ENCODE peak calls at places on chromosomes 6 and 20, in nine cellular contexts. One of them, this sample, is unnamed.

GRCh38 chr6:124962617-124963415 is 579 bp downstream of the RNF217 start:
- DNase-seq in non-pigmented ciliary epithelial cell: no peak
- DNase-seq in CD4-positive, CD25-positive, alpha-beta regulatory T cell: no peak
- DNase-seq in GM20000: peak
- DNase-seq in iris pigment epithelial cell: peak
- DNase-seq in neuronal stem cell: no peak
- DNase-seq in stimulated activated naive CD8-positive, alpha-beta T cell treated with anti-CD3 and anti-CD28 coated beads, Interleukin-15, amount 100 ng/mL, for 72 hours: no peak
- DNase-seq in Calu3: peak
- DNase-seq in stomach: peak
- DNase-seq in this sample: no peak

GRCh38 chr20:34560141-34560523 is 1.6 kb downstream of the MAP1LC3A start:
- DNase-seq in non-pigmented ciliary epithelial cell: no peak
- DNase-seq in CD4-positive, CD25-positive, alpha-beta regulatory T cell: no peak
- DNase-seq in GM20000: no peak
- DNase-seq in iris pigment epithelial cell: no peak
- DNase-seq in neuronal stem cell: no peak
- DNase-seq in stimulated activated naive CD8-positive, alpha-beta T cell treated with anti-CD3 and anti-CD28 coated beads, Interleukin-15, amount 100 ng/mL, for 72 hours: no peak
- DNase-seq in Calu3: no peak
- DNase-seq in stomach: no peak
- DNase-seq in this sample: no peak

GRCh38 chr6:156205678-156206077 is 571.5 kb upstream of the ARID1B start:
- DNase-seq in non-pigmented ciliary epithelial cell: no peak
- DNase-seq in CD4-positive, CD25-positive, alpha-beta regulatory T cell: no peak
- DNase-seq in GM20000: no peak
- DNase-seq in iris pigment epithelial cell: no peak
- DNase-seq in neuronal stem cell: no peak
- DNase-seq in stimulated activated naive CD8-positive, alpha-beta T cell treated with anti-CD3 and anti-CD28 coated beads, Interleukin-15, amount 100 ng/mL, for 72 hours: no peak
- DNase-seq in Calu3: no peak
- DNase-seq in stomach: no peak
- DNase-seq in this sample: no peak

GRCh38 chr6:110654096-110654820 is 161.0 kb downstream of the CDK19 start:
- DNase-seq in non-pigmented ciliary epithelial cell: no peak
- DNase-seq in CD4-positive, CD25-positive, alpha-beta regulatory T cell: no peak
- DNase-seq in GM20000: no peak
- DNase-seq in iris pigment epithelial cell: no peak
- DNase-seq in neuronal stem cell: no peak
- DNase-seq in stimulated activated naive CD8-positive, alpha-beta T cell treated with anti-CD3 and anti-CD28 coated beads, Interleukin-15, amount 100 ng/mL, for 72 hours: no peak
- DNase-seq in Calu3: no peak
- DNase-seq in stomach: no peak
- DNase-seq in this sample: no peak

GRCh38 chr20:36307412-36308317 is 1.5 kb downstream of the DLGAP4 start:
- DNase-seq in non-pigmented ciliary epithelial cell: no peak
- DNase-seq in CD4-positive, CD25-positive, alpha-beta regulatory T cell: no peak
- DNase-seq in GM20000: peak
- DNase-seq in iris pigment epithelial cell: no peak
- DNase-seq in neuronal stem cell: no peak
- DNase-seq in stimulated activated naive CD8-positive, alpha-beta T cell treated with anti-CD3 and anti-CD28 coated beads, Interleukin-15, amount 100 ng/mL, for 72 hours: no peak
- DNase-seq in Calu3: no peak
- DNase-seq in stomach: peak
- DNase-seq in this sample: no peak

GRCh38 chr6:130794686-130795085 is 32.5 kb upstream of the SMLR1 start:
- DNase-seq in non-pigmented ciliary epithelial cell: no peak
- DNase-seq in CD4-positive, CD25-positive, alpha-beta regulatory T cell: no peak
- DNase-seq in GM20000: no peak
- DNase-seq in iris pigment epithelial cell: no peak
- DNase-seq in neuronal stem cell: no peak
- DNase-seq in stimulated activated naive CD8-positive, alpha-beta T cell treated with anti-CD3 and anti-CD28 coated beads, Interleukin-15, amount 100 ng/mL, for 72 hours: no peak
- DNase-seq in Calu3: no peak
- DNase-seq in stomach: no peak
- DNase-seq in this sample: no peak

GRCh38 chr6:170360476-170360875 is 53.9 kb downstream of the FAM120B start:
- DNase-seq in non-pigmented ciliary epithelial cell: no peak
- DNase-seq in CD4-positive, CD25-positive, alpha-beta regulatory T cell: no peak
- DNase-seq in GM20000: no peak
- DNase-seq in iris pigment epithelial cell: peak
- DNase-seq in neuronal stem cell: no peak
- DNase-seq in stimulated activated naive CD8-positive, alpha-beta T cell treated with anti-CD3 and anti-CD28 coated beads, Interleukin-15, amount 100 ng/mL, for 72 hours: no peak
- DNase-seq in Calu3: no peak
- DNase-seq in stomach: no peak
- DNase-seq in this sample: no peak

GRCh38 chr6:136529655-136530054 is 20.6 kb downstream of the MAP7 start:
- DNase-seq in non-pigmented ciliary epithelial cell: no peak
- DNase-seq in CD4-positive, CD25-positive, alpha-beta regulatory T cell: no peak
- DNase-seq in GM20000: no peak
- DNase-seq in iris pigment epithelial cell: no peak
- DNase-seq in neuronal stem cell: no peak
- DNase-seq in stimulated activated naive CD8-positive, alpha-beta T cell treated with anti-CD3 and anti-CD28 coated beads, Interleukin-15, amount 100 ng/mL, for 72 hours: no peak
- DNase-seq in Calu3: no peak
- DNase-seq in stomach: no peak
- DNase-seq in this sample: no peak

GRCh38 chr6:165453395-165453794 is 144.0 kb upstream of the C6orf118 start:
- DNase-seq in non-pigmented ciliary epithelial cell: no peak
- DNase-seq in CD4-positive, CD25-positive, alpha-beta regulatory T cell: no peak
- DNase-seq in GM20000: no peak
- DNase-seq in iris pigment epithelial cell: no peak
- DNase-seq in neuronal stem cell: no peak
- DNase-seq in stimulated activated naive CD8-positive, alpha-beta T cell treated with anti-CD3 and anti-CD28 coated beads, Interleukin-15, amount 100 ng/mL, for 72 hours: no peak
- DNase-seq in Calu3: no peak
- DNase-seq in stomach: no peak
- DNase-seq in this sample: no peak

GRCh38 chr6:28209753-28210535 is 15.1 kb upstream of the ZSCAN9 start:
- DNase-seq in non-pigmented ciliary epithelial cell: no peak
- DNase-seq in CD4-positive, CD25-positive, alpha-beta regulatory T cell: no peak
- DNase-seq in GM20000: no peak
- DNase-seq in iris pigment epithelial cell: no peak
- DNase-seq in neuronal stem cell: no peak
- DNase-seq in stimulated activated naive CD8-positive, alpha-beta T cell treated with anti-CD3 and anti-CD28 coated beads, Interleukin-15, amount 100 ng/mL, for 72 hours: no peak
- DNase-seq in Calu3: no peak
- DNase-seq in stomach: no peak
- DNase-seq in this sample: no peak

GRCh38 chr6:39812853-39813533 is 20.8 kb downstream of the DAAM2 start:
- DNase-seq in non-pigmented ciliary epithelial cell: no peak
- DNase-seq in CD4-positive, CD25-positive, alpha-beta regulatory T cell: no peak
- DNase-seq in GM20000: no peak
- DNase-seq in iris pigment epithelial cell: peak
- DNase-seq in neuronal stem cell: no peak
- DNase-seq in stimulated activated naive CD8-positive, alpha-beta T cell treated with anti-CD3 and anti-CD28 coated beads, Interleukin-15, amount 100 ng/mL, for 72 hours: no peak
- DNase-seq in Calu3: no peak
- DNase-seq in stomach: no peak
- DNase-seq in this sample: peak

GRCh38 chr6:141202641-141203040 is 930.1 kb upstream of the GJE1 start:
- DNase-seq in non-pigmented ciliary epithelial cell: no peak
- DNase-seq in CD4-positive, CD25-positive, alpha-beta regulatory T cell: no peak
- DNase-seq in GM20000: no peak
- DNase-seq in iris pigment epithelial cell: no peak
- DNase-seq in neuronal stem cell: no peak
- DNase-seq in stimulated activated naive CD8-positive, alpha-beta T cell treated with anti-CD3 and anti-CD28 coated beads, Interleukin-15, amount 100 ng/mL, for 72 hours: no peak
- DNase-seq in Calu3: no peak
- DNase-seq in stomach: no peak
- DNase-seq in this sample: no peak

GRCh38 chr6:150857062-150857905 is 8.2 kb upstream of the MTHFD1L start:
- DNase-seq in non-pigmented ciliary epithelial cell: peak
- DNase-seq in CD4-positive, CD25-positive, alpha-beta regulatory T cell: no peak
- DNase-seq in GM20000: no peak
- DNase-seq in iris pigment epithelial cell: peak
- DNase-seq in neuronal stem cell: no peak
- DNase-seq in stimulated activated naive CD8-positive, alpha-beta T cell treated with anti-CD3 and anti-CD28 coated beads, Interleukin-15, amount 100 ng/mL, for 72 hours: no peak
- DNase-seq in Calu3: peak
- DNase-seq in stomach: no peak
- DNase-seq in this sample: no peak

GRCh38 chr6:14266266-14266665 is 148.7 kb downstream of the CD83 start:
- DNase-seq in non-pigmented ciliary epithelial cell: no peak
- DNase-seq in CD4-positive, CD25-positive, alpha-beta regulatory T cell: no peak
- DNase-seq in GM20000: no peak
- DNase-seq in iris pigment epithelial cell: no peak
- DNase-seq in neuronal stem cell: no peak
- DNase-seq in stimulated activated naive CD8-positive, alpha-beta T cell treated with anti-CD3 and anti-CD28 coated beads, Interleukin-15, amount 100 ng/mL, for 72 hours: no peak
- DNase-seq in Calu3: no peak
- DNase-seq in stomach: no peak
- DNase-seq in this sample: no peak

GRCh38 chr6:147954938-147955337 is 387.7 kb upstream of the SASH1 start:
- DNase-seq in non-pigmented ciliary epithelial cell: no peak
- DNase-seq in CD4-positive, CD25-positive, alpha-beta regulatory T cell: no peak
- DNase-seq in GM20000: no peak
- DNase-seq in iris pigment epithelial cell: peak
- DNase-seq in neuronal stem cell: no peak
- DNase-seq in stimulated activated naive CD8-positive, alpha-beta T cell treated with anti-CD3 and anti-CD28 coated beads, Interleukin-15, amount 100 ng/mL, for 72 hours: no peak
- DNase-seq in Calu3: no peak
- DNase-seq in stomach: no peak
- DNase-seq in this sample: no peak

GRCh38 chr6:6593876-6594275 is 5.4 kb downstream of the LY86 start:
- DNase-seq in non-pigmented ciliary epithelial cell: no peak
- DNase-seq in CD4-positive, CD25-positive, alpha-beta regulatory T cell: no peak
- DNase-seq in GM20000: no peak
- DNase-seq in iris pigment epithelial cell: no peak
- DNase-seq in neuronal stem cell: no peak
- DNase-seq in stimulated activated naive CD8-positive, alpha-beta T cell treated with anti-CD3 and anti-CD28 coated beads, Interleukin-15, amount 100 ng/mL, for 72 hours: no peak
- DNase-seq in Calu3: no peak
- DNase-seq in stomach: no peak
- DNase-seq in this sample: no peak

GRCh38 chr6:19837511-19838441 is 606 bp downstream of the ID4 start:
- DNase-seq in non-pigmented ciliary epithelial cell: no peak
- DNase-seq in CD4-positive, CD25-positive, alpha-beta regulatory T cell: no peak
- DNase-seq in GM20000: peak
- DNase-seq in iris pigment epithelial cell: peak
- DNase-seq in neuronal stem cell: peak
- DNase-seq in stimulated activated naive CD8-positive, alpha-beta T cell treated with anti-CD3 and anti-CD28 coated beads, Interleukin-15, amount 100 ng/mL, for 72 hours: no peak
- DNase-seq in Calu3: peak
- DNase-seq in stomach: peak
- DNase-seq in this sample: no peak

GRCh38 chr6:168684906-168685305 is 243.9 kb downstream of the SMOC2 start:
- DNase-seq in non-pigmented ciliary epithelial cell: no peak
- DNase-seq in CD4-positive, CD25-positive, alpha-beta regulatory T cell: no peak
- DNase-seq in GM20000: no peak
- DNase-seq in iris pigment epithelial cell: no peak
- DNase-seq in neuronal stem cell: no peak
- DNase-seq in stimulated activated naive CD8-positive, alpha-beta T cell treated with anti-CD3 and anti-CD28 coated beads, Interleukin-15, amount 100 ng/mL, for 72 hours: no peak
- DNase-seq in Calu3: no peak
- DNase-seq in stomach: no peak
- DNase-seq in this sample: peak

GRCh38 chr6:142429195-142429594 is 127.4 kb downstream of the ADGRG6 start:
- DNase-seq in non-pigmented ciliary epithelial cell: no peak
- DNase-seq in CD4-positive, CD25-positive, alpha-beta regulatory T cell: no peak
- DNase-seq in GM20000: no peak
- DNase-seq in iris pigment epithelial cell: no peak
- DNase-seq in neuronal stem cell: no peak
- DNase-seq in stimulated activated naive CD8-positive, alpha-beta T cell treated with anti-CD3 and anti-CD28 coated beads, Interleukin-15, amount 100 ng/mL, for 72 hours: no peak
- DNase-seq in Calu3: no peak
- DNase-seq in stomach: no peak
- DNase-seq in this sample: no peak

This sample was measured in RPMI8226.